ENCODE peak calls at places on chromosomes 5 and 9, in six cellular contexts. X is ovary, H is astrocyte of the spinal cord, K is MCF 10A, Y is colonic mucosa, A is adrenal gland. G is an unnamed sample.

GRCh38 chr5:32831630-32832029 is 120.5 kb downstream of the NPR3 start:
- DNase-seq in Y (no peak), K (no peak), H (no peak), A (peak), X (no peak), G (no peak)

GRCh38 chr5:111641533-111642230 is 115.3 kb downstream of the NREP start:
- DNase-seq in X (no peak), A (no peak), K (peak), Y (no peak), H (peak), G (no peak)

GRCh38 chr5:132410451-132411381 is 41.2 kb downstream of the SLC22A5 start:
- DNase-seq in X (peak), K (peak), H (peak), Y (peak), A (peak), G (peak)

GRCh38 chr9:86594724-86595123 is 240.5 kb upstream of the TUT7 start:
- DNase-seq in H (no peak), K (no peak), Y (no peak), A (no peak), X (no peak), G (no peak)

GRCh38 chr5:73126957-73127356 is 6.6 kb downstream of the TMEM171 start:
- DNase-seq in X (no peak), K (no peak), Y (no peak), A (no peak), H (no peak), G (no peak)

GRCh38 chr5:95530441-95530840 is 24.3 kb downstream of the SKIC3 start:
- DNase-seq in H (peak), K (peak), A (peak), Y (no peak), X (no peak), G (no peak)

GRCh38 chr5:1272201-1272600 is 22.7 kb downstream of the TERT start:
- DNase-seq in A (no peak), H (no peak), K (no peak), Y (no peak), X (no peak), G (no peak)

GRCh38 chr5:78295035-78295961 is 800 bp upstream of the AP3B1 start:
- DNase-seq in H (no peak), X (peak), K (peak), Y (peak), A (peak), G (peak)

GRCh38 chr9:93091056-93091452 is 5.0 kb upstream of the CARD19 start:
- DNase-seq in A (no peak), K (no peak), H (no peak), Y (peak), X (peak), G (no peak)

GRCh38 chr5:146340260-146341081 is 1.8 kb downstream of the POU4F3 start:
- DNase-seq in X (peak), K (peak), H (peak), Y (peak), A (peak), G (peak)

GRCh38 chr9:127706836-127707241 is at the start of gene CFAP157:
- DNase-seq in X (no peak), K (peak), A (no peak), H (no peak), Y (no peak), G (no peak)

GRCh38 chr5:80656425-80656824 is 1.6 kb upstream of the DHFR start:
- DNase-seq in H (no peak), K (no peak), X (no peak), A (no peak), Y (no peak), G (no peak)

GRCh38 chr5:43193952-43194321 is 1.9 kb downstream of the NIM1K start:
- DNase-seq in H (no peak), X (no peak), K (no peak), Y (no peak), A (no peak), G (no peak)

GRCh38 chr5:142000176-142000575 is 12.7 kb downstream of the GNPDA1 start:
- DNase-seq in K (no peak), X (no peak), H (no peak), A (no peak), Y (no peak), G (no peak)

GRCh38 chr5:142003266-142003800 is 9.5 kb downstream of the GNPDA1 start:
- DNase-seq in K (no peak), H (no peak), X (no peak), A (no peak), Y (no peak), G (no peak)

GRCh38 chr5:141995656-141996055 is 17.2 kb downstream of the GNPDA1 start:
- DNase-seq in K (no peak), A (no peak), X (no peak), H (no peak), Y (no peak), G (no peak)

GRCh38 chr5:141997358-141998006 is 15.3 kb downstream of the GNPDA1 start:
- DNase-seq in K (no peak), Y (no peak), H (no peak), A (no peak), X (no peak), G (no peak)

GRCh38 chr5:142000709-142001484 is 11.9 kb downstream of the GNPDA1 start:
- DNase-seq in X (no peak), K (peak), Y (no peak), H (peak), A (no peak), G (peak)
- TF ChIP-seq CTCF in X (no peak), K (no peak), Y (no peak), H (peak), A (peak), G (peak)

DNA sequence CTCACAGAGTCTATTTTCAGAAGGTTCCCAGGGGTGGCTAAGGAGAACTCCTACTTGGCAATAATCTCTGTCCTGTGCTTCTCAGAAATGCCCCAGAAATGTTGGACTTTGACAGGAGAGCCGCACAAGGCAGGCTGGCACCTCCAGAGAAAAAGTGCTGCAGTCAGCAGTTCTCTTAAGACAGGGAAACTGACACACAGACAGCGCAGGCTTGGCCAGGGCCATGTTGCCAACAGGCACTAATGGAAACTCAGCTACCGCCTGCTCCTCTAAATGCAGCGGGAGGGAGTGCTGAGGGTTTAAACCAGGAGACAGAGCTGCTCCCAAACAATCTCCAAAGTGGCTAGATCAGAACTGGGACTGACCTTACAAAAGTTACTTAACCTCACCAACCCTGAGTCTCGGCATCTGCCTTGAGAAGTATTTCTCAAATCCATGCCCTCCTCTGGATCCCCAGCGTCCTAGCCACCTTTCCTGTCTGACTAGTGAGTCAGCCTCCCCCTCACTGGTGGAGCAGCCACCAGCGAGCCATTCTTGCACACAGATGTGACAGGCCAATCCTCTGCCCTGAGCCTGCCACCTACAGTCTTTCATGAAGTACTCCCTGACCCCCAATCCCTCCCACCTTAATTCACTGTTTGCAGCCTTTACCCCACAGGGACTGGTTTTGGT is 186.4 kb downstream of the CDK5RAP2 start:
- DNase-seq in A (no peak), H (no peak), K (peak), X (no peak), Y (no peak), G (peak)
- TF ChIP-seq CTCF in A (no peak), H (no peak), K (no peak), X (no peak), Y (no peak), G (no peak)

DNA sequence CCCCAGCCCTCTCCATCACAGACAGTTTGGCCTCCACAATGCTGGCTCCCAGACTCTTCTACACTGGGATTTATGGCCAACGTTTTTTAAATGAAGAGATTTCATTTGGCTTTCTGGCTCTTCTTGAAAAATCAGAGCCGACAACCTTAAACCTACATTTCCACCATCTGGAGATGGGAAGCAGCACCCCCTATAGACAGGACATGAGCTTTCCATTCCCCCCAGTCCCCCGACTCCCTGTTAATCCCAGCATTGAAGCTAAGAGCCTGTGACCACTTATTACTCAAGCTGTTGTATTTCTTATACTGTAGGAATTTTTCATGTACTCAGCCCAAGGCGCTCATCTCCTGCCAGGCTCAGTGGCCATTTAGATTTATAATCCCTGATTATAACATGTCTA is 34.0 kb upstream of the AFAP1L1 start:
- DNase-seq in X (no peak), K (no peak), Y (no peak), H (no peak), A (no peak), G (no peak)
- TF ChIP-seq CTCF in X (no peak), K (no peak), Y (no peak), H (peak), A (no peak), G (no peak)

GRCh38 chr9:27888661-27889295 is 315.5 kb upstream of the C9orf72 start:
- DNase-seq in H (no peak), X (no peak), K (peak), A (no peak), Y (peak), G (peak)
- TF ChIP-seq CTCF in H (peak), X (no peak), K (peak), A (peak), Y (peak), G (peak)

DNA sequence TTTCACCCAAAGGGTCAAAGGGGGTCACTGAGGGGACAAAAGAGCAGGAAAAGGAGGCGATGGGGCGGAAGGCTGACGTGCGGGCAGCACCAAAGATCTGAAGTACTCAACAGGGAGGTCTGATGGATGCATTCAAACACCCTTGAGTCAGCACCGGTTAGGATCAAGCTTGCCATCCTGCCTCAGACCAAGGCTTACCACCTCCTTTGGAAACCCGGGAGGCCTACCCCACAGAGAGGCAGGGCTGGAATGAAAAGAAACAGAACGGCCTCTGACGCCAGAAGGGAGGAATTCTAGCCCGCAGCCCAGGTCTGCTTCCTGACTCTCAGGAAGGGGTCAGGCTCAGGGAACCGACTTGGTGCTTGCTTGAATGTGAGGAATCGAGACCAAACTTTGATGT is 125.6 kb downstream of the PAPPA start:
- DNase-seq in A (no peak), H (peak), K (no peak), Y (no peak), X (no peak), G (no peak)
- TF ChIP-seq CTCF in A (no peak), H (no peak), K (no peak), Y (no peak), X (no peak), G (no peak)

DNA sequence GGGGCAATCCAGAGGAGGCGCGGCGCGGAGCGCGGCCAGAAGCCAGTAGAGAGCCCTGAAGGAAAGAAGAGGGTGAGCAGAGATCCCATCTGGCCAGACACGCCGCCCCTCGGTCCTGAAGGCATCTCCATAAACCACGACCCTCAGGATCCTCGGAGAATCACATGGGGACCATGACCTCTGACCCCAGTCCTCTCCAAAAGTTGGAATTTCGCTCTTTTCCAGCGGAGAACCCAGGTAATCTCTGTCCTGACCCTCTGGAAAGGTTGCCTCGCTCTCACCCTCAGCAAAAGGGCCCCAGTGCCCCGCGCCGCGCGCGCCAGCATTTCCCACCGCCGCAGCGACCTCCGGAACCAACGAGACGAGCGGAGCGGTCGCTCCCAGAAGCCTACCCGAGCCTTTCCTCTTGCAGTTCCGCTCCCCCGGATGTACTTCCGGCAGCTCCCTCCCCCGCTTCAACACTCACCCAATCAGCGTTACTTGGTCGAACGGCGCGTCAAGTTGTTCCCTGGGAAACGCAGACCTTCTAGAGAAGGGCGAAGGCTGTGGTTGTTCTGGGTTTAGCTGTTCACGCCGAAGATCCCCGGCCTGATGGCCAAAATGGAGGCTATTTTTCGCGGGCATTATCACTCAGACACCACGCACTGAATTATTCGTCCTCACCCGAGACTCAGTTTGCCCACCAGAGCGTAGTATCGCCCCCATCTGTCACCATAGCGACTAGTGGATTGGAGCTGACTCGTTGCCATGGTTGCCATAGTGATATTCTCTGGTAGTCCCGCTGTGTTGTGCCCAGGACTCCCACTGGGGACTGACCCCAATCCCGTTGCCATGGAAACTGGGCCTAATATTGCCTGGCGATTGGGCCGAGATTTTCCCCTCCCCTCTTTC is at the start of gene STOML2:
- DNase-seq in A (peak), Y (peak), H (peak), X (peak), K (peak), G (peak)
- TF ChIP-seq CTCF in A (no peak), Y (no peak), H (no peak), X (no peak), K (no peak), G (no peak)

GRCh38 chr9:17942498-17942897 is 363.6 kb downstream of the SH3GL2 start:
- DNase-seq in X (no peak), A (no peak), K (no peak), Y (peak), H (no peak), G (no peak)

GRCh38 chr9:17936365-17936764 is 357.5 kb downstream of the SH3GL2 start:
- DNase-seq in K (no peak), H (no peak), A (no peak), X (no peak), Y (peak), G (no peak)

GRCh38 chr9:17938256-17938655 is 359.4 kb downstream of the SH3GL2 start:
- DNase-seq in H (no peak), Y (no peak), K (no peak), X (no peak), A (no peak), G (no peak)
- TF ChIP-seq CTCF in H (no peak), Y (no peak), K (no peak), X (no peak), A (no peak), G (no peak)